ENCODE peak calls at places on chromosomes 7 and 10, in six cellular contexts. Q, U, W, L, M and N are unnamed samples.

GRCh38 chr10:17943033-17943745 is 8.5 kb upstream of the SLC39A12 start:
- DNase-seq in Q (no peak), U (no peak), W (no peak), L (no peak), M (no peak), N (no peak)

GRCh38 chr7:128687131-128687530 is 15.0 kb downstream of the GARIN1A start:
- DNase-seq in Q (no peak), U (no peak), W (no peak), L (no peak), M (no peak), N (no peak)

GRCh38 chr10:18455086-18455884 is 196.1 kb downstream of the NSUN6 start:
- DNase-seq in Q (no peak), U (no peak), W (no peak), L (no peak), M (no peak), N (no peak)

GRCh38 chr7:117076426-117076943 is 123.2 kb downstream of the ST7 start:
- DNase-seq in Q (no peak), U (no peak), W (no peak), L (no peak), M (no peak), N (peak)

GRCh38 chr10:133388973-133389818 is 4.8 kb upstream of the MTG1 start:
- DNase-seq in Q (no peak), U (no peak), W (no peak), L (no peak), M (peak), N (no peak)

GRCh38 chr7:70307544-70308106 is 709.4 kb downstream of the AUTS2 start:
- DNase-seq in Q (no peak), U (no peak), W (no peak), L (no peak), M (no peak), N (no peak)

GRCh38 chr10:49419005-49419404 is 23.1 kb upstream of the DRGX start:
- DNase-seq in Q (no peak), U (no peak), W (no peak), L (no peak), M (no peak), N (peak)

GRCh38 chr7:117157121-117157870 is 165.6 kb downstream of the WNT2 start:
- DNase-seq in Q (no peak), U (no peak), W (no peak), L (no peak), M (peak), N (peak)

GRCh38 chr10:9823268-9823930 is 1194.3 kb upstream of the CELF2 start:
- DNase-seq in Q (no peak), U (no peak), W (no peak), L (no peak), M (no peak), N (no peak)

GRCh38 chr10:72274213-72274729 is 547 bp downstream of the DDIT4 start:
- DNase-seq in Q (no peak), U (no peak), W (peak), L (peak), M (no peak), N (no peak)

GRCh38 chr7:66205736-66206080 is 574 bp downstream of the TPST1 start:
- DNase-seq in Q (no peak), U (no peak), W (no peak), L (peak), M (no peak), N (no peak)

GRCh38 chr10:79065091-79065551 is 3.6 kb upstream of the ZMIZ1 start:
- DNase-seq in Q (no peak), U (no peak), W (no peak), L (no peak), M (peak), N (no peak)

GRCh38 chr7:116329845-116330503 is 119.6 kb downstream of the TES start:
- DNase-seq in Q (no peak), U (no peak), W (no peak), L (no peak), M (no peak), N (no peak)

GRCh38 chr7:361680-362415 is 71.9 kb downstream of the FOXL3 start:
- DNase-seq in Q (no peak), U (no peak), W (no peak), L (no peak), M (no peak), N (no peak)

GRCh38 chr10:92493362-92493761 is 80.5 kb downstream of the IDE start:
- DNase-seq in Q (no peak), U (peak), W (no peak), L (no peak), M (no peak), N (no peak)